ENCODE peak calls at places on chromosomes 5 and 9, in four cellular contexts. One of them, this sample, is unnamed.

GRCh38 chr5:154472871-154473580 is 5.0 kb downstream of the HAND1 start:
- ATAC-seq in esophagus mucosa: no peak
- ATAC-seq in naive B cell: no peak
- ATAC-seq in activated T-helper 17 cell treated with anti-CD3 and anti-CD28 coated beads, Interleukin-2, amount 50 U/mL, for 72 hours: no peak
- ATAC-seq in this sample: no peak

GRCh38 chr9:136728548-136729123 is 14.1 kb downstream of the LCN10 start:
- ATAC-seq in esophagus mucosa: peak
- ATAC-seq in naive B cell: no peak
- ATAC-seq in activated T-helper 17 cell treated with anti-CD3 and anti-CD28 coated beads, Interleukin-2, amount 50 U/mL, for 72 hours: peak
- ATAC-seq in this sample: peak

GRCh38 chr9:113687680-113688371 is 188.3 kb upstream of the ZNF618 start:
- ATAC-seq in esophagus mucosa: no peak
- ATAC-seq in naive B cell: no peak
- ATAC-seq in activated T-helper 17 cell treated with anti-CD3 and anti-CD28 coated beads, Interleukin-2, amount 50 U/mL, for 72 hours: peak
- ATAC-seq in this sample: no peak

GRCh38 chr5:160960592-160960991 is 108.6 kb upstream of the ATP10B start:
- ATAC-seq in esophagus mucosa: no peak
- ATAC-seq in naive B cell: no peak
- ATAC-seq in activated T-helper 17 cell treated with anti-CD3 and anti-CD28 coated beads, Interleukin-2, amount 50 U/mL, for 72 hours: no peak
- ATAC-seq in this sample: no peak

GRCh38 chr5:73985145-73985544 is 359.1 kb downstream of the ARHGEF28 start:
- ATAC-seq in esophagus mucosa: peak
- ATAC-seq in naive B cell: no peak
- ATAC-seq in activated T-helper 17 cell treated with anti-CD3 and anti-CD28 coated beads, Interleukin-2, amount 50 U/mL, for 72 hours: no peak
- ATAC-seq in this sample: peak

GRCh38 chr5:98573834-98574233 is 199.6 kb upstream of the RGMB start:
- ATAC-seq in esophagus mucosa: no peak
- ATAC-seq in naive B cell: no peak
- ATAC-seq in activated T-helper 17 cell treated with anti-CD3 and anti-CD28 coated beads, Interleukin-2, amount 50 U/mL, for 72 hours: no peak
- ATAC-seq in this sample: no peak

GRCh38 chr9:113633782-113634596 is 170.5 kb downstream of the RGS3 start:
- ATAC-seq in esophagus mucosa: no peak
- ATAC-seq in naive B cell: no peak
- ATAC-seq in activated T-helper 17 cell treated with anti-CD3 and anti-CD28 coated beads, Interleukin-2, amount 50 U/mL, for 72 hours: peak
- ATAC-seq in this sample: no peak

GRCh38 chr5:84115727-84116126 is 269.0 kb downstream of the EDIL3 start:
- ATAC-seq in esophagus mucosa: no peak
- ATAC-seq in naive B cell: no peak
- ATAC-seq in activated T-helper 17 cell treated with anti-CD3 and anti-CD28 coated beads, Interleukin-2, amount 50 U/mL, for 72 hours: no peak
- ATAC-seq in this sample: no peak

GRCh38 chr5:93870649-93871048 is 129.2 kb upstream of the POU5F2 start:
- ATAC-seq in esophagus mucosa: no peak
- ATAC-seq in naive B cell: no peak
- ATAC-seq in activated T-helper 17 cell treated with anti-CD3 and anti-CD28 coated beads, Interleukin-2, amount 50 U/mL, for 72 hours: no peak
- ATAC-seq in this sample: no peak

GRCh38 chr5:140236896-140237598 is 62.1 kb downstream of the CYSTM1 start:
- ATAC-seq in esophagus mucosa: peak
- ATAC-seq in naive B cell: no peak
- ATAC-seq in activated T-helper 17 cell treated with anti-CD3 and anti-CD28 coated beads, Interleukin-2, amount 50 U/mL, for 72 hours: no peak
- ATAC-seq in this sample: no peak

GRCh38 chr9:36765468-36766341 is 193.0 kb downstream of the MELK start:
- ATAC-seq in esophagus mucosa: peak
- ATAC-seq in naive B cell: peak
- ATAC-seq in activated T-helper 17 cell treated with anti-CD3 and anti-CD28 coated beads, Interleukin-2, amount 50 U/mL, for 72 hours: peak
- ATAC-seq in this sample: peak

GRCh38 chr9:132622144-132622543 is 39.7 kb downstream of the BARHL1 start:
- ATAC-seq in esophagus mucosa: no peak
- ATAC-seq in naive B cell: no peak
- ATAC-seq in activated T-helper 17 cell treated with anti-CD3 and anti-CD28 coated beads, Interleukin-2, amount 50 U/mL, for 72 hours: no peak
- ATAC-seq in this sample: no peak

GRCh38 chr5:72252574-72253155 is 67.4 kb downstream of the MRPS27 start:
- ATAC-seq in esophagus mucosa: no peak
- ATAC-seq in naive B cell: no peak
- ATAC-seq in activated T-helper 17 cell treated with anti-CD3 and anti-CD28 coated beads, Interleukin-2, amount 50 U/mL, for 72 hours: no peak
- ATAC-seq in this sample: no peak

GRCh38 chr9:86598411-86599239 is 244.4 kb upstream of the TUT7 start:
- ATAC-seq in esophagus mucosa: no peak
- ATAC-seq in naive B cell: no peak
- ATAC-seq in activated T-helper 17 cell treated with anti-CD3 and anti-CD28 coated beads, Interleukin-2, amount 50 U/mL, for 72 hours: no peak
- ATAC-seq in this sample: peak